ENCODE peak calls at places on chromosomes 11 and 22, in five cellular contexts. One of them, this sample, is unnamed.

GRCh38 chr11:46564459-46564858 is 29.4 kb downstream of the AMBRA1 start:
- DNase-seq in HepG2: no peak
- DNase-seq in A549: no peak
- DNase-seq in stomach: no peak
- DNase-seq in H1: no peak
- DNase-seq in this sample: no peak

GRCh38 chr11:64347171-64347867 is 7.3 kb downstream of the CCDC88B start:
- DNase-seq in H1: no peak
- DNase-seq in A549: no peak
- DNase-seq in HepG2: no peak
- DNase-seq in stomach: no peak
- DNase-seq in this sample: no peak

GRCh38 chr22:44595841-44596341 is 97.9 kb upstream of the RTL6 start:
- DNase-seq in H1: no peak
- DNase-seq in HepG2: no peak
- DNase-seq in stomach: no peak
- DNase-seq in A549: no peak
- DNase-seq in this sample: no peak

GRCh38 chr11:18705651-18706281 is 7.2 kb downstream of the TMEM86A start:
- DNase-seq in A549: no peak
- DNase-seq in H1: no peak
- DNase-seq in HepG2: no peak
- DNase-seq in stomach: peak; percentile 35
- DNase-seq in this sample: no peak

GRCh38 chr11:132472411-132473205 is 1059.7 kb downstream of the OPCML start:
- DNase-seq in A549: no peak
- DNase-seq in stomach: no peak
- DNase-seq in HepG2: no peak
- DNase-seq in H1: no peak
- DNase-seq in this sample: no peak

GRCh38 chr11:85810521-85810870 is 445 bp downstream of the SYTL2 start:
- DNase-seq in HepG2: no peak
- DNase-seq in H1: peak; percentile 58
- DNase-seq in A549: no peak
- DNase-seq in stomach: no peak
- DNase-seq in this sample: no peak

GRCh38 chr11:65899356-65900124 is 648 bp downstream of the FOSL1 start:
- DNase-seq in HepG2: peak; percentile 58
- DNase-seq in H1: peak; percentile 77
- DNase-seq in stomach: peak; percentile 67
- DNase-seq in A549: peak; percentile 75
- DNase-seq in this sample: no peak

GRCh38 chr11:121435796-121436511 is 16.2 kb upstream of the SORL1 start:
- DNase-seq in stomach: no peak
- DNase-seq in A549: no peak
- DNase-seq in HepG2: no peak
- DNase-seq in H1: no peak
- DNase-seq in this sample: no peak

GRCh38 chr11:60428517-60428916 is 855 bp upstream of the MS4A5 start:
- DNase-seq in A549: no peak
- DNase-seq in H1: no peak
- DNase-seq in stomach: no peak
- DNase-seq in HepG2: no peak
- DNase-seq in this sample: no peak

GRCh38 chr11:124837491-124837856 is 27.8 kb upstream of the ROBO3 start:
- DNase-seq in HepG2: peak; percentile 58
- DNase-seq in stomach: no peak
- DNase-seq in H1: peak; percentile 52
- DNase-seq in A549: peak; percentile 30
- DNase-seq in this sample: no peak

GRCh38 chr11:94968334-94968958 is 4.9 kb downstream of the CWC15 start:
- DNase-seq in stomach: no peak
- DNase-seq in H1: no peak
- DNase-seq in HepG2: peak; percentile 27
- DNase-seq in A549: no peak
- DNase-seq in this sample: no peak

GRCh38 chr22:20728523-20729190 is 45.3 kb upstream of the SERPIND1 start:
- DNase-seq in HepG2: no peak
- DNase-seq in H1: no peak
- DNase-seq in stomach: no peak
- DNase-seq in A549: no peak
- DNase-seq in this sample: no peak

GRCh38 chr11:66882540-66882939 is 25.7 kb downstream of the LRFN4 start:
- DNase-seq in A549: no peak
- DNase-seq in HepG2: no peak
- DNase-seq in stomach: peak; percentile 87
- DNase-seq in H1: no peak
- DNase-seq in this sample: no peak

GRCh38 chr11:86124251-86125233 is 55.7 kb upstream of the PICALM start:
- DNase-seq in stomach: no peak
- DNase-seq in H1: no peak
- DNase-seq in A549: no peak
- DNase-seq in HepG2: peak; percentile 76
- DNase-seq in this sample: no peak

GRCh38 chr11:14413307-14414072 is 54.5 kb upstream of the RRAS2 start:
- DNase-seq in HepG2: no peak
- DNase-seq in A549: no peak
- DNase-seq in H1: peak; percentile 70
- DNase-seq in stomach: no peak
- DNase-seq in this sample: no peak
- H3K4me1 ChIP-seq in HepG2: peaks cover 5% of the 10 kb centered on the region
- H3K4me1 ChIP-seq in A549: peaks cover 26% of the 10 kb centered on the region
- H3K4me1 ChIP-seq in H1: no peaks in the 10 kb centered on the region
- H3K4me1 ChIP-seq in stomach: no peaks in the 10 kb centered on the region
- H3K4me1 ChIP-seq in this sample: peaks cover 52% of the 10 kb centered on the region

GRCh38 chr11:43718373-43718772 is 37.8 kb downstream of the HSD17B12 start:
- DNase-seq in HepG2: no peak
- DNase-seq in A549: no peak
- DNase-seq in stomach: no peak
- DNase-seq in H1: no peak
- DNase-seq in this sample: no peak

GRCh38 chr11:43708776-43709175 is 28.2 kb downstream of the HSD17B12 start:
- DNase-seq in A549: no peak
- DNase-seq in stomach: no peak
- DNase-seq in HepG2: no peak
- DNase-seq in H1: no peak
- DNase-seq in this sample: no peak

GRCh38 chr11:43709689-43710088 is 29.2 kb downstream of the HSD17B12 start:
- DNase-seq in stomach: no peak
- DNase-seq in A549: no peak
- DNase-seq in HepG2: no peak
- DNase-seq in H1: no peak
- DNase-seq in this sample: no peak

GRCh38 chr11:43712676-43713075 is 32.1 kb downstream of the HSD17B12 start:
- DNase-seq in H1: no peak
- DNase-seq in HepG2: no peak
- DNase-seq in stomach: no peak
- DNase-seq in A549: no peak
- DNase-seq in this sample: no peak
- TF ChIP-seq EP300 in H1: no peak
- TF ChIP-seq EP300 in HepG2: no peak
- TF ChIP-seq EP300 in stomach: no peak
- TF ChIP-seq EP300 in A549: no peak
- TF ChIP-seq EP300 in this sample: no peak

GRCh38 chr11:110730773-110731172 is 18.5 kb upstream of the ARHGAP20 start:
- DNase-seq in H1: no peak
- DNase-seq in stomach: no peak
- DNase-seq in A549: no peak
- DNase-seq in HepG2: no peak
- DNase-seq in this sample: no peak
- TF ChIP-seq CTCF in H1: no peak
- TF ChIP-seq CTCF in stomach: no peak
- TF ChIP-seq CTCF in A549: no peak
- TF ChIP-seq CTCF in HepG2: no peak
- TF ChIP-seq CTCF in this sample: no peak

GRCh38 chr11:83051760-83052671 is 19.7 kb downstream of the RAB30 start:
- DNase-seq in HepG2: no peak
- DNase-seq in H1: no peak
- DNase-seq in A549: no peak
- DNase-seq in stomach: no peak
- DNase-seq in this sample: no peak
- H3K4me1 ChIP-seq in HepG2: peaks cover 22% of the 10 kb centered on the region
- H3K4me1 ChIP-seq in H1: no peaks in the 10 kb centered on the region
- H3K4me1 ChIP-seq in A549: peaks cover 36% of the 10 kb centered on the region
- H3K4me1 ChIP-seq in stomach: peaks cover 15% of the 10 kb centered on the region
- H3K4me1 ChIP-seq in this sample: peaks cover 44% of the 10 kb centered on the region

GRCh38 chr22:39289445-39290247 is 29.8 kb downstream of the RPL3 start:
- DNase-seq in A549: no peak
- DNase-seq in HepG2: no peak
- DNase-seq in H1: no peak
- DNase-seq in stomach: no peak
- DNase-seq in this sample: no peak
- TF ChIP-seq EP300 in A549: no peak
- TF ChIP-seq EP300 in HepG2: no peak
- TF ChIP-seq EP300 in H1: no peak
- TF ChIP-seq EP300 in stomach: no peak
- TF ChIP-seq EP300 in this sample: no peak

GRCh38 chr22:40691532-40691931 is 12.2 kb downstream of the MCHR1 start:
- DNase-seq in stomach: no peak
- DNase-seq in A549: no peak
- DNase-seq in H1: no peak
- DNase-seq in HepG2: no peak
- DNase-seq in this sample: no peak
- TF ChIP-seq CTCF in stomach: no peak
- TF ChIP-seq CTCF in A549: no peak
- TF ChIP-seq CTCF in H1: no peak
- TF ChIP-seq CTCF in HepG2: no peak
- TF ChIP-seq CTCF in this sample: no peak

DNA sequence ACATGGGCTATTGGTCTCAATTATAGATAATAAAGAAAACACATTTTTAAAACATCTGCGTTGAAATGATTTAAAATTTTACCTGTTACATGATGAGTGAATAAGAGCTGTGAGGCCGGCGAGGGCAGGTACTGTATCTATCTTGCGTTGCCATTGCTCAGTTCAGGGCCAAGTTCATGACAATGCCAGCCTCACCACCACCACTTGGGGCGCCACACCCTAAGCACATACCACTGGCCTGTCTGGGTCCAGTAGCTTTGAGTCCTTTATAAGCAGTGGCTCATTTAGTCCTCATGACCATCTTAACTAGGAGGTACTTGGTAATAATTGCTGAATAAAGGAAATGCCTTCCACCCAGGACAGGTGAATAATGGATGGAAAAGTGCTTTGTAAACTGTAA is 14.5 kb upstream of the MB start:
- DNase-seq in A549: peak; percentile 40
- DNase-seq in stomach: peak; percentile 59
- DNase-seq in HepG2: peak; percentile 60
- DNase-seq in H1: peak; percentile 85
- DNase-seq in this sample: no peak
- H3K4me1 ChIP-seq in A549: peaks cover 29% of the 10 kb centered on the region
- H3K4me1 ChIP-seq in stomach: peaks cover 10% of the 10 kb centered on the region
- H3K4me1 ChIP-seq in HepG2: peaks cover 16% of the 10 kb centered on the region
- H3K4me1 ChIP-seq in H1: peaks cover 13% of the 10 kb centered on the region
- H3K4me1 ChIP-seq in this sample: peaks cover 23% of the 10 kb centered on the region

This sample was measured in esophagus muscularis mucosa.